ENCODE peak calls at places on chromosomes 3 and 15, in seven cellular contexts. Y is astrocyte, J is lung, W is lower leg skin, P is epithelial cell of esophagus, D is cardiac fibroblast, X is brain microvascular endothelial cell. A is an unnamed sample.

GRCh38 chr3:188052229-188052965 is 101.6 kb upstream of the LPP start:
- DNase-seq in Y (peak), J (peak), W (peak), P (no peak), D (peak), X (peak), A (peak)

GRCh38 chr15:50181983-50182232 is at the start of gene SLC27A2:
- DNase-seq in Y (no peak), J (no peak), W (no peak), P (peak), D (peak), X (no peak), A (peak)

GRCh38 chr3:152317956-152318355 is 49.2 kb downstream of the MBNL1 start:
- DNase-seq in Y (peak), J (no peak), W (no peak), P (peak), D (peak), X (peak), A (peak)

GRCh38 chr3:147797095-147797494 is 387.9 kb downstream of the ZIC1 start:
- DNase-seq in Y (peak), J (no peak), W (no peak), P (no peak), D (no peak), X (no peak), A (no peak)

GRCh38 chr3:150975096-150975991 is 2.8 kb upstream of the CLRN1 start:
- DNase-seq in Y (no peak), J (no peak), W (no peak), P (no peak), D (no peak), X (no peak), A (no peak)

GRCh38 chr3:187919018-187919417 is 173.8 kb upstream of the BCL6 start:
- DNase-seq in Y (peak), J (no peak), W (no peak), P (no peak), D (no peak), X (peak), A (no peak)

GRCh38 chr15:35669021-35669420 is 123.1 kb upstream of the DPH6 start:
- DNase-seq in Y (no peak), J (no peak), W (no peak), P (no peak), D (no peak), X (no peak), A (no peak)

GRCh38 chr3:107498646-107499045 is 24.1 kb upstream of the BBX start:
- DNase-seq in Y (no peak), J (no peak), W (no peak), P (no peak), D (no peak), X (no peak), A (no peak)

GRCh38 chr3:162569314-162569713 is 1072.7 kb downstream of the OTOL1 start:
- DNase-seq in Y (no peak), J (no peak), W (no peak), P (peak), D (no peak), X (no peak), A (no peak)

GRCh38 chr3:153658151-153658550 is 463.0 kb upstream of the ARHGEF26 start:
- DNase-seq in Y (no peak), J (peak), W (peak), P (no peak), D (peak), X (no peak), A (no peak)

GRCh38 chr3:192851821-192852352 is 65.8 kb downstream of the MB21D2 start:
- DNase-seq in Y (peak), J (peak), W (peak), P (peak), D (peak), X (peak), A (peak)

GRCh38 chr3:145183261-145183660 is 977.7 kb downstream of the PLOD2 start:
- DNase-seq in Y (no peak), J (no peak), W (no peak), P (peak), D (peak), X (no peak), A (peak)

GRCh38 chr3:39260957-39261356 is 18.9 kb downstream of the CX3CR1 start:
- DNase-seq in Y (peak), J (peak), W (peak), P (peak), D (peak), X (peak), A (peak)

GRCh38 chr3:32374788-32375595 is 16.7 kb upstream of the CMTM7 start:
- DNase-seq in Y (peak), J (peak), W (peak), P (peak), D (peak), X (peak), A (peak)

GRCh38 chr3:9810357-9810726 is 280 bp downstream of the TTLL3 start:
- DNase-seq in Y (no peak), J (no peak), W (no peak), P (no peak), D (no peak), X (no peak), A (peak)

GRCh38 chr3:70556056-70556455 is 243.6 kb upstream of the MDFIC2 start:
- DNase-seq in Y (peak), J (no peak), W (no peak), P (peak), D (no peak), X (peak), A (peak)

GRCh38 chr3:151085227-151085888 is at the start of gene MED12L:
- DNase-seq in Y (peak), J (peak), W (no peak), P (peak), D (peak), X (peak), A (peak)

GRCh38 chr15:85625856-85626255 is 168.9 kb downstream of the KLHL25 start:
- DNase-seq in Y (peak), J (no peak), W (no peak), P (peak), D (peak), X (no peak), A (peak)

GRCh38 chr15:62165029-62165792 is at the start of gene C2CD4B:
- DNase-seq in Y (no peak), J (peak), W (no peak), P (peak), D (peak), X (no peak), A (no peak)

GRCh38 chr15:80162059-80162554 is 9.3 kb downstream of the FAH start:
- DNase-seq in Y (no peak), J (no peak), W (no peak), P (no peak), D (peak), X (no peak), A (peak)

GRCh38 chr15:99104788-99105515 is at the start of gene SYNM:
- DNase-seq in Y (peak), J (peak), W (no peak), P (peak), D (peak), X (peak), A (peak)

GRCh38 chr3:37726445-37727000 is 135.2 kb upstream of the CTDSPL start:
- DNase-seq in Y (no peak), J (peak), W (no peak), P (no peak), D (peak), X (no peak), A (peak)

GRCh38 chr15:68277131-68277604 is 377 bp upstream of the FEM1B start:
- DNase-seq in Y (peak), J (peak), W (peak), P (peak), D (peak), X (no peak), A (peak)

GRCh38 chr3:147407107-147407494 is 758 bp upstream of the ZIC4 start:
- DNase-seq in Y (no peak), J (no peak), W (no peak), P (no peak), D (no peak), X (no peak), A (no peak)

GRCh38 chr3:72100626-72101187 is 315.8 kb upstream of the PROK2 start:
- DNase-seq in Y (peak), J (peak), W (peak), P (peak), D (peak), X (peak), A (peak)

GRCh38 chr3:13636186-13636585 is 87.3 kb downstream of the FBLN2 start:
- DNase-seq in Y (no peak), J (no peak), W (no peak), P (no peak), D (no peak), X (no peak), A (no peak)

GRCh38 chr3:114597012-114597411 is 303.2 kb downstream of the TIGIT start:
- DNase-seq in Y (no peak), J (no peak), W (no peak), P (no peak), D (peak), X (no peak), A (no peak)

GRCh38 chr15:52810346-52810745 is 20.2 kb upstream of the ONECUT1 start:
- DNase-seq in Y (no peak), J (no peak), W (no peak), P (no peak), D (no peak), X (no peak), A (no peak)

GRCh38 chr3:142896201-142896755 is 7.4 kb upstream of the PCOLCE2 start:
- DNase-seq in Y (peak), J (no peak), W (no peak), P (peak), D (peak), X (peak), A (peak)

GRCh38 chr15:64334530-64334929 is 21.4 kb downstream of the CSNK1G1 start:
- DNase-seq in Y (no peak), J (no peak), W (no peak), P (peak), D (no peak), X (no peak), A (no peak)
- TF ChIP-seq CTCF in Y (no peak), J (no peak), W (no peak), P (peak), D (no peak), X (no peak), A (no peak)

DNA sequence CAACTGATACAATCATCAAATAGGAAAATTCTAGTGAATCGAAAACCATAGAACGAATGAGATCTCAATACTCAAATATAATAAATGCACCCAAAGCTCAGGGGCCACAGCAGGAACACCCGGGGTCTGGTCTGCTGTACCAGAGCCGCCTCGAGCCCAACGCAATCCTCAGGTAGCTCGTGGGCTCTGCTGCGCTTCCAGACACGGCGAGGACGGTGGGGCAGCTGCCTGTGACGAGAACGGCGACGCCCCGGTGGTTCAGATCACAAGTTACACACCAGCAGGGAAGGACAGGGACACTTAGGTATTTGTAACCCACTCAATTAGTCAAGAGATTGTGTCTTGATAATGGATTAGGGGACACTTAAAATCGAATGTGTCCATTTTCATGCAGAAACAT is 54.6 kb downstream of the NIPA2 start:
- DNase-seq in Y (no peak), J (no peak), W (no peak), P (no peak), D (no peak), X (no peak), A (no peak)
- H3K4me3 ChIP-seq in Y (no peak), J (no peak), W (no peak), P (no peak), D (no peak), X (no peak), A (no peak)

GRCh38 chr3:98812851-98813374 is 49.8 kb downstream of the ST3GAL6 start:
- DNase-seq in Y (no peak), J (peak), W (no peak), P (peak), D (peak), X (no peak), A (peak)
- TF ChIP-seq CTCF in Y (peak), J (peak), W (no peak), P (peak), D (peak), X (peak), A (peak)

GRCh38 chr15:69298697-69299441 is at the start of gene PAQR5:
- DNase-seq in Y (no peak), J (peak), W (no peak), P (peak), D (peak), X (no peak), A (no peak)

GRCh38 chr15:69298354-69298696 is 387 bp upstream of the PAQR5 start:
- DNase-seq in Y (no peak), J (no peak), W (no peak), P (no peak), D (no peak), X (no peak), A (no peak)

GRCh38 chr15:69299451-69300128 is 878 bp downstream of the PAQR5 start:
- DNase-seq in Y (no peak), J (no peak), W (no peak), P (no peak), D (no peak), X (no peak), A (no peak)

GRCh38 chr15:69296606-69297005 is 2.1 kb upstream of the PAQR5 start:
- DNase-seq in Y (no peak), J (no peak), W (no peak), P (no peak), D (no peak), X (no peak), A (no peak)

GRCh38 chr15:69297642-69298353 is 914 bp upstream of the PAQR5 start:
- DNase-seq in Y (no peak), J (no peak), W (no peak), P (no peak), D (no peak), X (no peak), A (no peak)
- H3K4me3 ChIP-seq in Y (no peak), J (peak), W (no peak), P (no peak), D (no peak), X (no peak), A (no peak)

GRCh38 chr15:89673162-89673506 is 6.0 kb downstream of the PLIN1 start:
- DNase-seq in Y (no peak), J (no peak), W (no peak), P (no peak), D (peak), X (no peak), A (no peak)
- TF ChIP-seq CTCF in Y (peak), J (no peak), W (no peak), P (peak), D (peak), X (peak), A (peak)

GRCh38 chr15:88704791-88705768 is 66.3 kb downstream of the ISG20 start:
- DNase-seq in Y (peak), J (no peak), W (no peak), P (peak), D (peak), X (no peak), A (peak)
- H3K4me3 ChIP-seq in Y (peak), J (peak), W (peak), P (peak), D (peak), X (peak), A (peak)